ENCODE peak calls at places on chromosomes 6 and 20, in seven cellular contexts. One of them, this sample, is unnamed. For H3K9me3, the result is how much of the 10 kb centered on the place peaks cover.

GRCh38 chr6:160431231-160431630 is 83.1 kb downstream of the SLC22A3 start:
- DNase-seq in fibroblast of lung: peak
- DNase-seq in A673: no peak
- DNase-seq in GM12878: no peak
- DNase-seq in endodermal cell: no peak
- DNase-seq in esophagus squamous epithelium: no peak
- DNase-seq in left lung: no peak
- DNase-seq in this sample: no peak

GRCh38 chr20:52242237-52243230 is 51.0 kb upstream of the ZFP64 start:
- DNase-seq in GM12878: no peak
- DNase-seq in endodermal cell: no peak
- DNase-seq in esophagus squamous epithelium: no peak
- DNase-seq in A673: peak
- DNase-seq in left lung: no peak
- DNase-seq in fibroblast of lung: peak
- DNase-seq in this sample: no peak

GRCh38 chr20:18678599-18678998 is 90.7 kb downstream of the DTD1 start:
- DNase-seq in esophagus squamous epithelium: no peak
- DNase-seq in GM12878: no peak
- DNase-seq in left lung: no peak
- DNase-seq in fibroblast of lung: no peak
- DNase-seq in A673: no peak
- DNase-seq in endodermal cell: no peak
- DNase-seq in this sample: no peak

GRCh38 chr6:112337209-112337638 is 9.9 kb upstream of the RFPL4B start:
- DNase-seq in endodermal cell: peak
- DNase-seq in fibroblast of lung: peak
- DNase-seq in A673: peak
- DNase-seq in GM12878: no peak
- DNase-seq in esophagus squamous epithelium: no peak
- DNase-seq in left lung: peak
- DNase-seq in this sample: peak

GRCh38 chr6:25170640-25171039 is 108.5 kb upstream of the CARMIL1 start:
- DNase-seq in A673: no peak
- DNase-seq in GM12878: no peak
- DNase-seq in endodermal cell: no peak
- DNase-seq in esophagus squamous epithelium: no peak
- DNase-seq in fibroblast of lung: no peak
- DNase-seq in left lung: no peak
- DNase-seq in this sample: no peak

GRCh38 chr20:12173333-12173732 is 255.6 kb downstream of the BTBD3 start:
- DNase-seq in GM12878: no peak
- DNase-seq in esophagus squamous epithelium: no peak
- DNase-seq in A673: no peak
- DNase-seq in fibroblast of lung: no peak
- DNase-seq in endodermal cell: no peak
- DNase-seq in left lung: no peak
- DNase-seq in this sample: no peak

GRCh38 chr6:55174211-55175013 is at the start of gene HCRTR2:
- DNase-seq in endodermal cell: peak
- DNase-seq in GM12878: no peak
- DNase-seq in A673: peak
- DNase-seq in esophagus squamous epithelium: no peak
- DNase-seq in fibroblast of lung: no peak
- DNase-seq in left lung: no peak
- DNase-seq in this sample: no peak

GRCh38 chr6:43917878-43918382 is 147.9 kb downstream of the VEGFA start:
- DNase-seq in endodermal cell: no peak
- DNase-seq in GM12878: no peak
- DNase-seq in fibroblast of lung: peak
- DNase-seq in esophagus squamous epithelium: no peak
- DNase-seq in A673: no peak
- DNase-seq in left lung: no peak
- DNase-seq in this sample: no peak

GRCh38 chr6:39836621-39837020 is 44.4 kb downstream of the DAAM2 start:
- DNase-seq in left lung: no peak
- DNase-seq in A673: no peak
- DNase-seq in endodermal cell: no peak
- DNase-seq in GM12878: no peak
- DNase-seq in fibroblast of lung: peak
- DNase-seq in esophagus squamous epithelium: no peak
- DNase-seq in this sample: no peak

GRCh38 chr6:2865270-2866182 is 23.9 kb upstream of the SERPINB1 start:
- DNase-seq in endodermal cell: peak
- DNase-seq in left lung: no peak
- DNase-seq in GM12878: no peak
- DNase-seq in esophagus squamous epithelium: no peak
- DNase-seq in fibroblast of lung: peak
- DNase-seq in A673: no peak
- DNase-seq in this sample: no peak

GRCh38 chr20:4677846-4678245 is 43.9 kb upstream of the PRND start:
- DNase-seq in A673: no peak
- DNase-seq in left lung: no peak
- DNase-seq in fibroblast of lung: no peak
- DNase-seq in GM12878: no peak
- DNase-seq in esophagus squamous epithelium: no peak
- DNase-seq in endodermal cell: no peak
- DNase-seq in this sample: no peak
- H3K9me3 ChIP-seq in A673: under half
- H3K9me3 ChIP-seq in left lung: under half
- H3K9me3 ChIP-seq in fibroblast of lung: under half
- H3K9me3 ChIP-seq in GM12878: under half
- H3K9me3 ChIP-seq in esophagus squamous epithelium: under half
- H3K9me3 ChIP-seq in endodermal cell: under half
- H3K9me3 ChIP-seq in this sample: under half

GRCh38 chr20:46544576-46544975 is 5.9 kb downstream of the OCSTAMP start:
- DNase-seq in A673: no peak
- DNase-seq in fibroblast of lung: no peak
- DNase-seq in left lung: no peak
- DNase-seq in GM12878: no peak
- DNase-seq in endodermal cell: no peak
- DNase-seq in esophagus squamous epithelium: no peak
- DNase-seq in this sample: no peak
- TF ChIP-seq CTCF in A673: no peak
- TF ChIP-seq CTCF in fibroblast of lung: peak
- TF ChIP-seq CTCF in left lung: no peak
- TF ChIP-seq CTCF in GM12878: no peak
- TF ChIP-seq CTCF in endodermal cell: no peak
- TF ChIP-seq CTCF in esophagus squamous epithelium: no peak
- TF ChIP-seq CTCF in this sample: no peak

GRCh38 chr20:60372282-60372681 is 414.1 kb downstream of the CDH26 start:
- DNase-seq in left lung: no peak
- DNase-seq in esophagus squamous epithelium: no peak
- DNase-seq in fibroblast of lung: no peak
- DNase-seq in endodermal cell: no peak
- DNase-seq in GM12878: no peak
- DNase-seq in A673: no peak
- DNase-seq in this sample: no peak
- H3K4me3 ChIP-seq in left lung: no peak
- H3K4me3 ChIP-seq in esophagus squamous epithelium: no peak
- H3K4me3 ChIP-seq in fibroblast of lung: no peak
- H3K4me3 ChIP-seq in endodermal cell: no peak
- H3K4me3 ChIP-seq in GM12878: no peak
- H3K4me3 ChIP-seq in A673: no peak
- H3K4me3 ChIP-seq in this sample: no peak

DNA sequence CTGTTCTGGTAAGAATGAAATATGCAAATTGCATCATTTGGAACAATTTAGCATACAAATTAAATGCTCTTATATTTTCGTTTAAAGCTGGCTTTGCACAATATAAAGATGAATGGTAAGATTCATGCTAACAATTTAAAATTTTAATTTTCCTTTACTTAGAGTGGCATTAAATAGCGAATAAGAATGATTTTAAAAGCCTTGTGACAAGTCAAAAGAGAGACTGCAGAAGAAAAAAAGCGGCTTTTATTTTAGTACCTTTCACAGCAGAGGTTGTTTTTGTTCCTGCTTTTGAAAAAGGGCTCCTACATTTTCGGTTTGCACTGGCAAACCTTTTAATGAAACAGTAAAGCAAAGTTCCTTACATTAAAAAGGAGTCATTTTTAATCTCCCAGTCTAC is 93.0 kb upstream of the NEDD9 start:
- DNase-seq in left lung: no peak
- DNase-seq in esophagus squamous epithelium: no peak
- DNase-seq in GM12878: no peak
- DNase-seq in endodermal cell: no peak
- DNase-seq in A673: no peak
- DNase-seq in fibroblast of lung: no peak
- DNase-seq in this sample: no peak
- H3K9me3 ChIP-seq in left lung: under half
- H3K9me3 ChIP-seq in esophagus squamous epithelium: under half
- H3K9me3 ChIP-seq in GM12878: under half
- H3K9me3 ChIP-seq in endodermal cell: under half
- H3K9me3 ChIP-seq in A673: under half
- H3K9me3 ChIP-seq in fibroblast of lung: under half
- H3K9me3 ChIP-seq in this sample: under half

GRCh38 chr6:147005499-147005898 is 198.7 kb upstream of the STXBP5 start:
- DNase-seq in esophagus squamous epithelium: no peak
- DNase-seq in A673: no peak
- DNase-seq in left lung: no peak
- DNase-seq in fibroblast of lung: no peak
- DNase-seq in GM12878: no peak
- DNase-seq in endodermal cell: peak
- DNase-seq in this sample: no peak
- TF ChIP-seq CTCF in esophagus squamous epithelium: no peak
- TF ChIP-seq CTCF in A673: peak
- TF ChIP-seq CTCF in left lung: no peak
- TF ChIP-seq CTCF in fibroblast of lung: no peak
- TF ChIP-seq CTCF in GM12878: no peak
- TF ChIP-seq CTCF in endodermal cell: peak
- TF ChIP-seq CTCF in this sample: no peak

DNA sequence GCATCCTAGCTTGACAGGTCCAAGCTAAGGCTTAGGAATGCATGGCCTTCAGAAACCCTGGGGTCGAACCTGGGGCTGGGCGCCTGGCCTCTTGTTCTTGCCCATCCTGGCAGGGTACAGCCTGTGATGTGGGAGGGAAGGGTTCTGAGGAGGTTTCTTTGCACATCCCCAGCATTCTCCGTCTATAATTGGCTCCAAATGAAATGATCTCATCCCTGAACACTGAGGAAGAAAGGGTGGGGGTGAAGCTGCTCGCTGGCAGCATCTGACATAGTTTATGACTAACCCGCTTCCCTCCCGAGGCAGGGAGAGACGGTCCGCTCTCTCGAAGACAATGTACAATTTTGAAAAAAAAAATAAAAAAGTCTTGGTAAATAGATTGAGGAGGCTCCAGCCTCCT is 67.1 kb upstream of the ZNFX1 start:
- DNase-seq in GM12878: no peak
- DNase-seq in endodermal cell: no peak
- DNase-seq in fibroblast of lung: peak
- DNase-seq in esophagus squamous epithelium: no peak
- DNase-seq in left lung: peak
- DNase-seq in A673: peak
- DNase-seq in this sample: peak
- H3K4me3 ChIP-seq in GM12878: no peak
- H3K4me3 ChIP-seq in endodermal cell: no peak
- H3K4me3 ChIP-seq in fibroblast of lung: no peak
- H3K4me3 ChIP-seq in esophagus squamous epithelium: no peak
- H3K4me3 ChIP-seq in left lung: no peak
- H3K4me3 ChIP-seq in A673: peak
- H3K4me3 ChIP-seq in this sample: no peak

GRCh38 chr6:169159331-169159730 is 94.3 kb downstream of the THBS2 start:
- DNase-seq in GM12878: no peak
- DNase-seq in A673: no peak
- DNase-seq in endodermal cell: no peak
- DNase-seq in esophagus squamous epithelium: no peak
- DNase-seq in left lung: no peak
- DNase-seq in fibroblast of lung: no peak
- DNase-seq in this sample: no peak

GRCh38 chr6:169156108-169156821 is 97.4 kb downstream of the THBS2 start:
- DNase-seq in A673: no peak
- DNase-seq in GM12878: no peak
- DNase-seq in endodermal cell: peak
- DNase-seq in left lung: no peak
- DNase-seq in esophagus squamous epithelium: no peak
- DNase-seq in fibroblast of lung: peak
- DNase-seq in this sample: no peak

GRCh38 chr6:169158182-169158573 is 95.5 kb downstream of the THBS2 start:
- DNase-seq in GM12878: no peak
- DNase-seq in endodermal cell: peak
- DNase-seq in A673: no peak
- DNase-seq in fibroblast of lung: peak
- DNase-seq in esophagus squamous epithelium: no peak
- DNase-seq in left lung: peak
- DNase-seq in this sample: peak

GRCh38 chr6:169158750-169159149 is 94.9 kb downstream of the THBS2 start:
- DNase-seq in endodermal cell: peak
- DNase-seq in esophagus squamous epithelium: no peak
- DNase-seq in fibroblast of lung: peak
- DNase-seq in A673: no peak
- DNase-seq in left lung: no peak
- DNase-seq in GM12878: no peak
- DNase-seq in this sample: peak

GRCh38 chr6:169157474-169158181 is 96.0 kb downstream of the THBS2 start:
- DNase-seq in fibroblast of lung: no peak
- DNase-seq in left lung: no peak
- DNase-seq in endodermal cell: peak
- DNase-seq in A673: no peak
- DNase-seq in esophagus squamous epithelium: no peak
- DNase-seq in GM12878: no peak
- DNase-seq in this sample: no peak
- H3K9me3 ChIP-seq in fibroblast of lung: under half
- H3K9me3 ChIP-seq in left lung: under half
- H3K9me3 ChIP-seq in endodermal cell: under half
- H3K9me3 ChIP-seq in A673: under half
- H3K9me3 ChIP-seq in esophagus squamous epithelium: under half
- H3K9me3 ChIP-seq in GM12878: under half
- H3K9me3 ChIP-seq in this sample: under half

DNA sequence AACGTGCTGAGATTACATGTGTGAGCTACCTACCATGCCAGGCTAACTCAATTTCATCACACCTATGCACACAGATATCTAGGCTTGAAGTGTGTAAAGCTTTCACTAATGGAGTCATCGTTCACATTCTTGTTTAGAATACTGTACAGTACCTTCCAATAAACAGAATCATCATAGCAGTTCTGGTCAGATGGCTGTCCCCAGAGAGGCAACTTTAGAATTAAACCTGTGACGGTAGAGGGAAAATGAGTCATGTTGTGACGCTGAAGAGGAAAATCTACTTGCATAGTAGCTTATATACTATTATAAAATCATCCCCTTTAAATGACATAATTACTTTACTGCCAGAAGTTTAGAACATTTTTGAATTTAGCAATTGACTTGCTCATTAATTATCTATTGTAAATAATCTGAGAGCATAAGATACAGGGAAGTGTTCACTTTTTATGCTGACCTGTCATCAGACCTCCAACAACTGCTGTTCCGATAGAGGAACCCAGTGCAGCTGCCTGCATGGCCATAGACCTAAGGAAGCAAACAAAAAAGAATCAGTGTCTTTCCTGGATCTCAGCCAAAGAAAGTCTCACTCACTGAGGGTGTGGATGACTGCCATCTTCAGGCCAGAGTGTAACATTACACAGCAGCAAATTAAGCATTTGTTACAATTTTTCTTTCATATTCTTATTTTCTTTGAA is 29.8 kb downstream of the RHAG start:
- DNase-seq in esophagus squamous epithelium: no peak
- DNase-seq in GM12878: peak
- DNase-seq in A673: peak
- DNase-seq in endodermal cell: peak
- DNase-seq in fibroblast of lung: peak
- DNase-seq in left lung: no peak
- DNase-seq in this sample: no peak
- TF ChIP-seq CTCF in esophagus squamous epithelium: peak
- TF ChIP-seq CTCF in GM12878: peak
- TF ChIP-seq CTCF in A673: peak
- TF ChIP-seq CTCF in endodermal cell: peak
- TF ChIP-seq CTCF in fibroblast of lung: peak
- TF ChIP-seq CTCF in left lung: peak
- TF ChIP-seq CTCF in this sample: peak